ENCODE peak calls at places on chromosomes 12 and 14, in nine cellular contexts. L is RWPE2, Y is NCI-H345, C is hypothalamus, G is lung microvascular endothelial cell, V is iPS-NIHi11, O is heart right ventricle, M is neural crest cell, U is T47D. P is an unnamed sample.

GRCh38 chr12:10211975-10212622 is 578 bp upstream of the GABARAPL1 start:
- DNase-seq in C (peak), M (peak), U (peak), G (peak), Y (peak), V (peak), L (peak), O (peak), P (peak)

GRCh38 chr12:112738531-112738930 is 53.0 kb upstream of the RPH3A start:
- DNase-seq in M (no peak), O (no peak), U (no peak), L (no peak), C (no peak), G (no peak), Y (no peak), V (no peak), P (no peak)

GRCh38 chr14:55730602-55731001 is 150.6 kb downstream of the KTN1 start:
- DNase-seq in G (peak), V (no peak), U (no peak), C (no peak), M (no peak), L (no peak), O (no peak), Y (no peak), P (peak)

GRCh38 chr12:21001778-21002177 is 129.2 kb upstream of the SLCO1B1 start:
- DNase-seq in M (no peak), Y (no peak), V (no peak), G (no peak), L (no peak), O (no peak), C (no peak), U (no peak), P (no peak)

GRCh38 chr12:1972856-1973317 is 31.4 kb downstream of the DCP1B start:
- DNase-seq in V (no peak), O (peak), G (no peak), M (no peak), C (peak), U (no peak), L (no peak), Y (no peak), P (no peak)

GRCh38 chr14:75153295-75153694 is 23.1 kb downstream of the TMED10 start:
- DNase-seq in L (no peak), V (no peak), C (no peak), Y (no peak), U (no peak), M (no peak), G (no peak), O (no peak), P (no peak)

GRCh38 chr12:20282411-20282810 is 85.9 kb upstream of the PDE3A start:
- DNase-seq in G (no peak), U (no peak), Y (no peak), V (no peak), L (no peak), C (no peak), M (no peak), O (no peak), P (no peak)

GRCh38 chr12:67452119-67452805 is 183.1 kb downstream of the CAND1 start:
- DNase-seq in U (no peak), V (no peak), M (no peak), Y (no peak), C (no peak), L (no peak), O (no peak), G (no peak), P (no peak)

GRCh38 chr14:34971801-34972200 is 11.0 kb upstream of the SRP54 start:
- DNase-seq in O (no peak), C (no peak), V (no peak), L (no peak), Y (no peak), M (no peak), G (no peak), U (no peak), P (no peak)

GRCh38 chr14:59919582-59920377 is at the start of gene LRRC9:
- DNase-seq in M (peak), V (peak), C (peak), G (no peak), U (no peak), L (peak), Y (peak), O (no peak), P (peak)

GRCh38 chr12:64102339-64102738 is 119.8 kb downstream of the KICS2 start:
- DNase-seq in Y (no peak), O (no peak), V (no peak), G (no peak), U (no peak), L (no peak), M (no peak), C (no peak), P (no peak)

GRCh38 chr12:124053855-124054254 is 80.8 kb downstream of the ZNF664 start:
- DNase-seq in Y (peak), M (peak), V (peak), U (peak), O (peak), C (peak), L (no peak), G (peak), P (peak)

GRCh38 chr12:3335078-3335487 is 155.9 kb upstream of the PRMT8 start:
- DNase-seq in O (no peak), V (no peak), U (no peak), C (no peak), M (no peak), G (no peak), L (no peak), Y (no peak), P (no peak)